ENCODE peak calls at places on chromosomes 6 and 20, in nine cellular contexts. One of them, this sample, is unnamed.

GRCh38 chr20:62136283-62137091 is 6.7 kb downstream of the PSMA7 start:
- DNase-seq in H9: peak
- DNase-seq in HT1080: peak
- DNase-seq in brain microvascular endothelial cell: peak
- DNase-seq in cerebellar cortex: peak
- DNase-seq in GM04503: no peak
- DNase-seq in EL: peak
- DNase-seq in progenitor cell of endocrine pancreas: peak
- DNase-seq in caudate nucleus: no peak
- DNase-seq in this sample: peak

GRCh38 chr20:19757487-19757972 is 528 bp upstream of the RIN2 start:
- DNase-seq in HT1080: peak
- DNase-seq in GM04503: no peak
- DNase-seq in brain microvascular endothelial cell: peak
- DNase-seq in H9: peak
- DNase-seq in progenitor cell of endocrine pancreas: peak
- DNase-seq in cerebellar cortex: no peak
- DNase-seq in EL: peak
- DNase-seq in caudate nucleus: no peak
- DNase-seq in this sample: peak

GRCh38 chr6:759729-760128 is 66.8 kb upstream of the EXOC2 start:
- DNase-seq in progenitor cell of endocrine pancreas: no peak
- DNase-seq in H9: no peak
- DNase-seq in GM04503: no peak
- DNase-seq in brain microvascular endothelial cell: no peak
- DNase-seq in HT1080: no peak
- DNase-seq in EL: no peak
- DNase-seq in cerebellar cortex: no peak
- DNase-seq in caudate nucleus: no peak
- DNase-seq in this sample: no peak

GRCh38 chr20:16007978-16008377 is 565.3 kb downstream of the KIF16B start:
- DNase-seq in cerebellar cortex: no peak
- DNase-seq in HT1080: no peak
- DNase-seq in brain microvascular endothelial cell: no peak
- DNase-seq in progenitor cell of endocrine pancreas: no peak
- DNase-seq in H9: peak
- DNase-seq in EL: no peak
- DNase-seq in caudate nucleus: no peak
- DNase-seq in GM04503: no peak
- DNase-seq in this sample: no peak

GRCh38 chr6:41644297-41644879 is 6.1 kb downstream of the MDFI start:
- DNase-seq in caudate nucleus: no peak
- DNase-seq in GM04503: no peak
- DNase-seq in HT1080: no peak
- DNase-seq in EL: no peak
- DNase-seq in H9: no peak
- DNase-seq in brain microvascular endothelial cell: no peak
- DNase-seq in progenitor cell of endocrine pancreas: no peak
- DNase-seq in cerebellar cortex: no peak
- DNase-seq in this sample: peak

GRCh38 chr20:3209946-3210317 is 634 bp downstream of the ITPA start:
- DNase-seq in brain microvascular endothelial cell: peak
- DNase-seq in HT1080: no peak
- DNase-seq in H9: no peak
- DNase-seq in EL: peak
- DNase-seq in caudate nucleus: no peak
- DNase-seq in GM04503: no peak
- DNase-seq in cerebellar cortex: no peak
- DNase-seq in progenitor cell of endocrine pancreas: no peak
- DNase-seq in this sample: no peak

GRCh38 chr20:9711872-9712271 is 127.0 kb downstream of the PAK5 start:
- DNase-seq in progenitor cell of endocrine pancreas: no peak
- DNase-seq in brain microvascular endothelial cell: no peak
- DNase-seq in caudate nucleus: no peak
- DNase-seq in GM04503: no peak
- DNase-seq in cerebellar cortex: no peak
- DNase-seq in H9: no peak
- DNase-seq in HT1080: no peak
- DNase-seq in EL: no peak
- DNase-seq in this sample: no peak

GRCh38 chr6:89745728-89746127 is 73.9 kb downstream of the MDN1 start:
- DNase-seq in GM04503: peak
- DNase-seq in brain microvascular endothelial cell: no peak
- DNase-seq in caudate nucleus: no peak
- DNase-seq in progenitor cell of endocrine pancreas: no peak
- DNase-seq in EL: peak
- DNase-seq in H9: no peak
- DNase-seq in HT1080: no peak
- DNase-seq in cerebellar cortex: no peak
- DNase-seq in this sample: no peak

GRCh38 chr20:56911946-56912345 is 282.8 kb downstream of the TFAP2C start:
- DNase-seq in progenitor cell of endocrine pancreas: no peak
- DNase-seq in caudate nucleus: no peak
- DNase-seq in cerebellar cortex: no peak
- DNase-seq in EL: no peak
- DNase-seq in brain microvascular endothelial cell: no peak
- DNase-seq in GM04503: no peak
- DNase-seq in HT1080: no peak
- DNase-seq in H9: peak
- DNase-seq in this sample: no peak

GRCh38 chr6:7241709-7242645 is 71.0 kb downstream of the SSR1 start:
- DNase-seq in brain microvascular endothelial cell: peak
- DNase-seq in HT1080: peak
- DNase-seq in GM04503: no peak
- DNase-seq in EL: no peak
- DNase-seq in H9: no peak
- DNase-seq in progenitor cell of endocrine pancreas: peak
- DNase-seq in cerebellar cortex: no peak
- DNase-seq in caudate nucleus: no peak
- DNase-seq in this sample: no peak

GRCh38 chr20:47825011-47825762 is 39.9 kb upstream of the SULF2 start:
- DNase-seq in HT1080: no peak
- DNase-seq in progenitor cell of endocrine pancreas: no peak
- DNase-seq in brain microvascular endothelial cell: no peak
- DNase-seq in caudate nucleus: no peak
- DNase-seq in H9: no peak
- DNase-seq in cerebellar cortex: no peak
- DNase-seq in EL: no peak
- DNase-seq in GM04503: no peak
- DNase-seq in this sample: no peak

GRCh38 chr6:106510090-106510970 is 119.0 kb downstream of the RTN4IP1 start:
- DNase-seq in H9: peak
- DNase-seq in progenitor cell of endocrine pancreas: no peak
- DNase-seq in cerebellar cortex: no peak
- DNase-seq in brain microvascular endothelial cell: no peak
- DNase-seq in GM04503: no peak
- DNase-seq in caudate nucleus: no peak
- DNase-seq in HT1080: no peak
- DNase-seq in EL: peak
- DNase-seq in this sample: peak

GRCh38 chr6:73523434-73524123 is 2.7 kb upstream of the EEF1A1 start:
- DNase-seq in GM04503: no peak
- DNase-seq in cerebellar cortex: no peak
- DNase-seq in HT1080: no peak
- DNase-seq in caudate nucleus: no peak
- DNase-seq in H9: peak
- DNase-seq in EL: peak
- DNase-seq in brain microvascular endothelial cell: no peak
- DNase-seq in progenitor cell of endocrine pancreas: peak
- DNase-seq in this sample: no peak

GRCh38 chr6:12286381-12287132 is 3.6 kb upstream of the EDN1 start:
- DNase-seq in HT1080: no peak
- DNase-seq in EL: peak
- DNase-seq in GM04503: peak
- DNase-seq in caudate nucleus: no peak
- DNase-seq in cerebellar cortex: no peak
- DNase-seq in progenitor cell of endocrine pancreas: no peak
- DNase-seq in brain microvascular endothelial cell: no peak
- DNase-seq in H9: no peak
- DNase-seq in this sample: no peak

GRCh38 chr6:107763959-107764358 is 60.2 kb downstream of the SCML4 start:
- DNase-seq in cerebellar cortex: no peak
- DNase-seq in EL: peak
- DNase-seq in H9: no peak
- DNase-seq in caudate nucleus: no peak
- DNase-seq in brain microvascular endothelial cell: peak
- DNase-seq in progenitor cell of endocrine pancreas: no peak
- DNase-seq in HT1080: peak
- DNase-seq in GM04503: peak
- DNase-seq in this sample: no peak

GRCh38 chr20:32344835-32345506 is 13.2 kb upstream of the ASXL1 start:
- DNase-seq in caudate nucleus: no peak
- DNase-seq in HT1080: no peak
- DNase-seq in H9: peak
- DNase-seq in cerebellar cortex: no peak
- DNase-seq in brain microvascular endothelial cell: no peak
- DNase-seq in EL: no peak
- DNase-seq in GM04503: no peak
- DNase-seq in progenitor cell of endocrine pancreas: no peak
- DNase-seq in this sample: no peak

GRCh38 chr6:33854572-33855030 is 50.8 kb upstream of the MLN start:
- DNase-seq in progenitor cell of endocrine pancreas: no peak
- DNase-seq in H9: no peak
- DNase-seq in GM04503: no peak
- DNase-seq in HT1080: no peak
- DNase-seq in EL: no peak
- DNase-seq in brain microvascular endothelial cell: no peak
- DNase-seq in caudate nucleus: no peak
- DNase-seq in cerebellar cortex: peak
- DNase-seq in this sample: peak

GRCh38 chr20:43726811-43727338 is at the start of gene GTSF1L:
- DNase-seq in EL: peak
- DNase-seq in GM04503: no peak
- DNase-seq in H9: no peak
- DNase-seq in caudate nucleus: no peak
- DNase-seq in brain microvascular endothelial cell: peak
- DNase-seq in cerebellar cortex: no peak
- DNase-seq in HT1080: peak
- DNase-seq in progenitor cell of endocrine pancreas: no peak
- DNase-seq in this sample: no peak

GRCh38 chr6:109453594-109454482 is 1.7 kb downstream of the MICAL1 start:
- DNase-seq in HT1080: no peak
- DNase-seq in EL: no peak
- DNase-seq in H9: no peak
- DNase-seq in GM04503: no peak
- DNase-seq in caudate nucleus: no peak
- DNase-seq in brain microvascular endothelial cell: no peak
- DNase-seq in progenitor cell of endocrine pancreas: no peak
- DNase-seq in cerebellar cortex: no peak
- DNase-seq in this sample: peak

GRCh38 chr20:47740225-47741184 is 44.8 kb downstream of the SULF2 start:
- DNase-seq in EL: no peak
- DNase-seq in caudate nucleus: no peak
- DNase-seq in HT1080: peak
- DNase-seq in cerebellar cortex: no peak
- DNase-seq in H9: peak
- DNase-seq in GM04503: no peak
- DNase-seq in progenitor cell of endocrine pancreas: no peak
- DNase-seq in brain microvascular endothelial cell: no peak
- DNase-seq in this sample: no peak

GRCh38 chr6:76490456-76490855 is 418.0 kb upstream of the IMPG1 start:
- DNase-seq in progenitor cell of endocrine pancreas: no peak
- DNase-seq in H9: no peak
- DNase-seq in HT1080: no peak
- DNase-seq in caudate nucleus: no peak
- DNase-seq in brain microvascular endothelial cell: no peak
- DNase-seq in EL: no peak
- DNase-seq in cerebellar cortex: no peak
- DNase-seq in GM04503: no peak
- DNase-seq in this sample: no peak

GRCh38 chr6:40968620-40969145 is 70.3 kb downstream of the UNC5CL start:
- DNase-seq in EL: no peak
- DNase-seq in cerebellar cortex: no peak
- DNase-seq in GM04503: no peak
- DNase-seq in HT1080: no peak
- DNase-seq in progenitor cell of endocrine pancreas: no peak
- DNase-seq in brain microvascular endothelial cell: no peak
- DNase-seq in H9: no peak
- DNase-seq in caudate nucleus: no peak
- DNase-seq in this sample: no peak

This sample was measured in nephron progenitor cell.